ENCODE peak calls at places on chromosome 1, in six cellular contexts. U is skeletal muscle cell; V is CD8-positive, alpha-beta T cell; H is ovary; Z is M059J; C is dorsolateral prefrontal cortex. T is an unnamed sample.

GRCh38 chr1:161066694-161067093 is 3.0 kb downstream of the ARHGAP30 start:
- DNase-seq in U (no peak), V (no peak), H (no peak), Z (no peak), C (no peak), T (no peak)

GRCh38 chr1:188937965-188938551 is 1539.6 kb downstream of the BRINP3 start:
- DNase-seq in U (no peak), V (no peak), H (no peak), Z (peak), C (no peak), T (no peak)

GRCh38 chr1:84379781-84380180 is 18.5 kb upstream of the DNASE2B start:
- DNase-seq in U (no peak), V (no peak), H (no peak), Z (no peak), C (no peak), T (no peak)

GRCh38 chr1:19938502-19938901 is 15.1 kb upstream of the PLA2G2E start:
- DNase-seq in U (no peak), V (no peak), H (no peak), Z (no peak), C (no peak), T (no peak)

GRCh38 chr1:168689726-168690602 is 39.0 kb downstream of the DPT start:
- DNase-seq in U (peak), V (no peak), H (no peak), Z (peak), C (no peak), T (no peak)

GRCh38 chr1:6125366-6125765 is 54.8 kb downstream of the CHD5 start:
- DNase-seq in U (no peak), V (no peak), H (no peak), Z (no peak), C (peak), T (no peak)

GRCh38 chr1:25952851-25953401 is 44.9 kb downstream of the PAFAH2 start:
- DNase-seq in U (peak), V (no peak), H (peak), Z (no peak), C (peak), T (no peak)

GRCh38 chr1:155463865-155464264 is 98.7 kb downstream of the ASH1L start:
- DNase-seq in U (peak), V (no peak), H (no peak), Z (peak), C (no peak), T (peak)

T was measured in fibroblast of gingiva.